ENCODE peak calls at places on chromosome 19, in five cellular contexts. Z is kidney epithelial cell, P is uterus, N is mucosa of descending colon, V is upper lobe of right lung. J is an unnamed sample.

GRCh38 chr19:2703077-2703437 is 563 bp upstream of the GNG7 start:
- DNase-seq in Z (no peak), P (no peak), N (no peak), V (no peak), J (no peak)

GRCh38 chr19:48543121-48543710 is 8.8 kb upstream of the SULT2B1 start:
- DNase-seq in Z (no peak), P (no peak), N (peak), V (peak), J (no peak)

GRCh38 chr19:17811681-17812080 is 9.6 kb downstream of the INSL3 start:
- DNase-seq in Z (no peak), P (no peak), N (no peak), V (no peak), J (no peak)

GRCh38 chr19:39539165-39539518 is 819 bp downstream of the EID2 start:
- DNase-seq in Z (no peak), P (no peak), N (no peak), V (no peak), J (no peak)

GRCh38 chr19:17411801-17412200 is 6.4 kb upstream of the BST2 start:
- DNase-seq in Z (no peak), P (no peak), N (no peak), V (no peak), J (no peak)

GRCh38 chr19:58196911-58197616 is 14.2 kb downstream of the ZNF274 start:
- DNase-seq in Z (no peak), P (no peak), N (no peak), V (no peak), J (no peak)

GRCh38 chr19:29467824-29468401 is 57.9 kb upstream of the VSTM2B start:
- DNase-seq in Z (peak), P (no peak), N (no peak), V (no peak), J (no peak)

GRCh38 chr19:10290439-10290875 is 705 bp downstream of the ICAM5 start:
- DNase-seq in Z (no peak), P (no peak), N (no peak), V (no peak), J (no peak)

GRCh38 chr19:10566658-10567410 is 1.0 kb upstream of the KRI1 start:
- DNase-seq in Z (no peak), P (no peak), N (peak), V (no peak), J (no peak)

GRCh38 chr19:10729406-10729805 is 11.5 kb downstream of the DNM2 start:
- DNase-seq in Z (no peak), P (no peak), N (no peak), V (no peak), J (no peak)

GRCh38 chr19:18408053-18408476 is 10.6 kb upstream of the LRRC25 start:
- DNase-seq in Z (peak), P (no peak), N (peak), V (peak), J (no peak)

GRCh38 chr19:19538077-19538764 is at the start of gene CILP2:
- DNase-seq in Z (no peak), P (no peak), N (peak), V (no peak), J (no peak)

GRCh38 chr19:21569497-21569870 is 64.1 kb downstream of the ZNF429 start:
- DNase-seq in Z (no peak), P (no peak), N (peak), V (peak), J (no peak)

GRCh38 chr19:16342002-16342715 is 17.5 kb downstream of the KLF2 start:
- DNase-seq in Z (no peak), P (no peak), N (no peak), V (no peak), J (no peak)

GRCh38 chr19:48540110-48540509 is 11.9 kb upstream of the SULT2B1 start:
- DNase-seq in Z (no peak), P (no peak), N (no peak), V (no peak), J (no peak)

GRCh38 chr19:10006335-10006708 is 4.0 kb downstream of the COL5A3 start:
- DNase-seq in Z (no peak), P (peak), N (peak), V (no peak), J (no peak)

GRCh38 chr19:29784598-29785223 is 27.1 kb upstream of the CCNE1 start:
- DNase-seq in Z (no peak), P (no peak), N (no peak), V (no peak), J (no peak)

GRCh38 chr19:40284501-40285352 is at the start of gene AKT2:
- DNase-seq in Z (no peak), P (peak), N (no peak), V (no peak), J (no peak)

GRCh38 chr19:55147408-55148251 is 1.4 kb downstream of the TNNT1 start:
- DNase-seq in Z (no peak), P (no peak), N (no peak), V (no peak), J (no peak)

GRCh38 chr19:15123900-15124299 is 16.7 kb downstream of the SYDE1 start:
- DNase-seq in Z (no peak), P (no peak), N (peak), V (no peak), J (no peak)

GRCh38 chr19:32168606-32169005 is 176.8 kb upstream of the ZNF507 start:
- DNase-seq in Z (no peak), P (no peak), N (no peak), V (no peak), J (no peak)

GRCh38 chr19:30388819-30389218 is 16.6 kb downstream of the ZNF536 start:
- DNase-seq in Z (no peak), P (no peak), N (no peak), V (no peak), J (no peak)

GRCh38 chr19:13796301-13797057 is 1.2 kb downstream of the ZSWIM4 start:
- DNase-seq in Z (peak), P (peak), N (peak), V (peak), J (peak)

GRCh38 chr19:39927524-39928356 is 6.7 kb downstream of the FCGBP start:
- DNase-seq in Z (no peak), P (no peak), N (no peak), V (no peak), J (no peak)

GRCh38 chr19:5503598-5503997 is 48.4 kb downstream of the ZNRF4 start:
- DNase-seq in Z (no peak), P (no peak), N (no peak), V (no peak), J (no peak)

GRCh38 chr19:33268162-33268991 is 34.0 kb downstream of the CEBPA start:
- DNase-seq in Z (no peak), P (no peak), N (no peak), V (no peak), J (no peak)

GRCh38 chr19:13054605-13055212 is 47.9 kb downstream of the LYL1 start:
- DNase-seq in Z (no peak), P (peak), N (no peak), V (no peak), J (no peak)

GRCh38 chr19:37986048-37986750 is 79.2 kb downstream of the SIPA1L3 start:
- DNase-seq in Z (no peak), P (no peak), N (no peak), V (no peak), J (no peak)

GRCh38 chr19:45643024-45643926 is 4.1 kb upstream of the EML2 start:
- DNase-seq in Z (no peak), P (peak), N (peak), V (peak), J (peak)
- H3K4me3 ChIP-seq in Z (peak), P (no peak), N (no peak), V (peak), J (peak)

DNA sequence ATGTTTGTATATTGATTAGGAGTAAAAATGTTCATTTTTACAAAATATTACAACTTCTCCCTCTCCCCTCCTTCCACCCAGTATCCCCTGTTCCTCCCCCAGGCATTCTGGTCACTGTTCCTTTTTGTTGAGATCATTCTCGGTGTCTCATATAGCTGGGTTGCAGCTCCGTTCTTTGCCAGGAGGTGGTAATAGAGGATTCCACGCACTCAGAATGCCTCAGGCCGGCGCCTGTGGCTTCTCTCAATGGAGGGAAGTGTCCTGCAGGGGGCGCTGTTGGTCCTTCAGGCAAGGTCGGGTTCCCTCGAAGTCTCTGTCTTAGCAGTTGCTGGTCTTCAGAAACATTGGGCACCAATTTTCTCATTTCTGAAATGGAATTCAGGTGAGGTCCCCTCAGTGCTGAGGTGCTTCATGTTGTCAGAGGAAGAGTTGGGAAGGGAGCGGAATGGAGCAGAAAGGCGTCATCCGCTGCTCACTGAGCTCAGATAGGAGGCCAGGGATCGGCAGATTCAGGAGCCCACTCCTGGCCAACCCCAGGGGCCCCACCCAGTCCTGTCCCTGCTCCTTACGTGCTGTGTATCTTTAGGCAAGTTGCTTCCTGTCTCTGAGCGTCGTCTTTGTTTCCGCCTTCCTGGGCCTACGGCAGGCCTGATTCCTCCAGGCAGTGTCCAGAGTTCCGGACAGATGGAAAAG is 10.3 kb upstream of the GARIN5A start:
- DNase-seq in Z (no peak), P (no peak), N (peak), V (peak), J (no peak)
- TF ChIP-seq CTCF in Z (peak), P (no peak), N (no peak), V (peak), J (peak)

GRCh38 chr19:4474504-4475136 is 2.5 kb downstream of the HDGFL2 start:
- DNase-seq in Z (no peak), P (no peak), N (no peak), V (no peak), J (peak)
- H3K4me3 ChIP-seq in Z (peak), P (peak), N (no peak), V (peak), J (peak)

GRCh38 chr19:35088514-35088913 is 27.1 kb upstream of the FXYD3 start:
- DNase-seq in Z (peak), P (no peak), N (no peak), V (no peak), J (peak)

GRCh38 chr19:35093430-35093829 is 22.2 kb upstream of the FXYD3 start:
- DNase-seq in Z (no peak), P (no peak), N (no peak), V (no peak), J (no peak)

GRCh38 chr19:35090160-35090794 is 25.3 kb upstream of the FXYD3 start:
- DNase-seq in Z (no peak), P (peak), N (peak), V (peak), J (peak)

GRCh38 chr19:35089554-35089953 is 26.1 kb upstream of the FXYD3 start:
- DNase-seq in Z (no peak), P (no peak), N (no peak), V (no peak), J (no peak)

DNA sequence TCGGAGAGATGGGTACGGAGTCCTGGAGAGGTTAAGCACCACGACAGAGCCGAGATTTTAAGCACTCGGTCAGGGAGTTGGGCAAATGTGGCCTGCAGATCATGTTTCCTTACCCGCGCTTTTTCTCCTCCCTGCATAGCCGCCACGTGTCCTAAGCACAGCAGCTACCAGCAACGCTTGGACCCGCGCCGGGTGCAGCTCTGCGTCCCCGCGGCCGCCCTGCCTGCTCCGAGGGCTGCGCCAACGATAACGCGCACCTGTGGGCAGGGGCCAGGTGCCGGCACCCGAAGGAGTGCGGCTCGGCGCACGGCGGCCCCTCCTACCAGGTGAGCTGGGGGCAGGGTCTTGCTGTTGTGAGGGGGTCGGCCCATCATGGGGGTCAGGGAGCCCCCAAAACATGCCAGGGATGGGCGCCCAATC is 24.8 kb upstream of the FXYD3 start:
- DNase-seq in Z (no peak), P (no peak), N (no peak), V (no peak), J (no peak)
- TF ChIP-seq CTCF in Z (no peak), P (no peak), N (no peak), V (no peak), J (no peak)

GRCh38 chr19:42325896-42326771 is 699 bp downstream of the MEGF8 start:
- DNase-seq in Z (no peak), P (no peak), N (peak), V (no peak), J (no peak)

GRCh38 chr19:42325308-42325895 is at the start of gene MEGF8:
- DNase-seq in Z (peak), P (peak), N (peak), V (peak), J (peak)

GRCh38 chr19:42327381-42327780 is 1.9 kb downstream of the MEGF8 start:
- DNase-seq in Z (no peak), P (no peak), N (no peak), V (no peak), J (no peak)

GRCh38 chr19:42328854-42329253 is 3.4 kb downstream of the MEGF8 start:
- DNase-seq in Z (no peak), P (no peak), N (no peak), V (no peak), J (no peak)

DNA sequence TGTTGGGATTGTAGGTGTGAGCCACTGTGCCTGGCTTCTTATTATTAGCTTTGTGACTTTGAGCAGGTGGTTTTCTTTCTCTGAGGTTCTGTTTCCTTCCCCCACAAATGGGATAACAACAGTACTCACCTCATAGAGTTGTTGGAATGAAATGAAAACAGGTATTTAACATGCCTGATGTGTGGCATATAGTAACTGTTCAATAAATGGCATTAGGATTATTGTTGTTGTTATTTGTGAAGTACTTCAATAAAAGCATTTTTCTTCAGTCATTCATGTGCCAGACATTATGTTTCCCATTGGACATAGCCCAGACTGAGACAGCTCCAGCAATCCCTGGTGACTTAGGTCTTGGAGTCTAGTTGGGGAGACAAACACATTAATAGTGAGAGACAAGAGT is 1.5 kb downstream of the MEGF8 start:
- DNase-seq in Z (no peak), P (no peak), N (no peak), V (no peak), J (no peak)
- H3K4me3 ChIP-seq in Z (no peak), P (peak), N (no peak), V (no peak), J (no peak)

GRCh38 chr19:1220452-1221037 is 15.0 kb downstream of the STK11 start:
- DNase-seq in Z (no peak), P (no peak), N (no peak), V (no peak), J (no peak)
- TF ChIP-seq CTCF in Z (peak), P (no peak), N (no peak), V (no peak), J (no peak)

J was measured in astrocyte of the cerebellum.